ENCODE peak calls at places on chromosome X, in nine cellular contexts. T is GM12878, E is HepG2, X is A549, D is SK-N-SH, S is K562, K is HCT116, A is endothelial cell of umbilical vein, P is H1. O is an unnamed sample.

GRCh38 chrX:46704767-46705386 is 54.0 kb downstream of the SLC9A7 start:
- DNase-seq in S (no peak), P (no peak), E (no peak), T (peak; percentile 83), K (no peak), A (peak; percentile 39), X (no peak), D (no peak), O (peak; percentile 13)

GRCh38 chrX:3548743-3549441 is 164.6 kb downstream of the PRKX start:
- DNase-seq in S (no peak), A (peak; percentile 4), D (peak; percentile 14), E (peak; percentile 0), X (peak; percentile 22), T (no peak), K (peak; percentile 7), P (no peak), O (peak; percentile 64)

GRCh38 chrX:48520976-48521352 is 644 bp upstream of the EBP start:
- DNase-seq in S (peak; percentile 42), X (no peak), D (peak; percentile 37), T (no peak), P (no peak), K (no peak), A (no peak), E (no peak), O (peak; percentile 41)

GRCh38 chrX:97326456-97326855 is 442.7 kb downstream of the RPA4 start:
- DNase-seq in T (peak; percentile 73), D (no peak), X (no peak), S (no peak), K (no peak), E (no peak), A (no peak), P (no peak), O (no peak)

GRCh38 chrX:154486396-154487207 is at the start of gene UBL4A:
- DNase-seq in A (peak; percentile 15), D (peak; percentile 86), S (peak; percentile 69), K (peak; percentile 12), P (peak; percentile 55), E (no peak), X (peak; percentile 26), T (no peak), O (peak; percentile 75)

GRCh38 chrX:123881330-123881729 is 21.5 kb downstream of the XIAP start:
- DNase-seq in D (no peak), P (no peak), K (no peak), E (no peak), X (no peak), T (no peak), S (no peak), A (no peak), O (no peak)

GRCh38 chrX:124433186-124433585 is 86.8 kb downstream of the SH2D1A start:
- DNase-seq in P (no peak), X (no peak), A (no peak), S (no peak), D (no peak), K (no peak), E (no peak), T (no peak), O (no peak)

GRCh38 chrX:40508560-40508959 is 72.2 kb upstream of the ATP6AP2 start:
- DNase-seq in E (no peak), K (no peak), X (no peak), P (no peak), T (no peak), A (no peak), D (no peak), S (no peak), O (no peak)

GRCh38 chrX:40086569-40087335 is 11.0 kb downstream of the BCOR start:
- DNase-seq in K (no peak), X (no peak), D (no peak), A (no peak), T (no peak), E (no peak), S (no peak), P (no peak), O (no peak)

GRCh38 chrX:148593146-148593545 is 92.7 kb downstream of the AFF2 start:
- DNase-seq in X (no peak), T (no peak), P (no peak), A (no peak), E (no peak), S (no peak), K (no peak), D (no peak), O (peak; percentile 60)

GRCh38 chrX:148960060-148960459 is 459.6 kb downstream of the AFF2 start:
- DNase-seq in P (no peak), D (no peak), K (no peak), E (no peak), A (peak; percentile 1), T (no peak), X (no peak), S (no peak), O (no peak)

GRCh38 chrX:12814434-12814833 is 23.2 kb downstream of the PRPS2 start:
- DNase-seq in T (peak; percentile 59), X (peak; percentile 30), P (peak; percentile 43), S (peak; percentile 22), E (peak; percentile 29), K (no peak), A (peak; percentile 65), D (peak; percentile 43), O (peak; percentile 52)

GRCh38 chrX:138710866-138711331 is 618 bp downstream of the FGF13 start:
- DNase-seq in P (peak; percentile 49), S (no peak), E (no peak), K (no peak), T (no peak), A (no peak), X (no peak), D (no peak), O (no peak)
- H3K4me3 ChIP-seq in P (peak overlapping the region; percentile 82), S (no peak overlapping the region), E (no peak overlapping the region), K (no peak overlapping the region), T (no peak overlapping the region), A (no peak overlapping the region), X (peak overlapping the region; percentile 28), D (no peak overlapping the region), O (no peak overlapping the region)

GRCh38 chrX:64580035-64580434 is 184.8 kb upstream of the MTMR8 start:
- DNase-seq in T (no peak), A (no peak), K (no peak), P (peak; percentile 38), X (no peak), E (no peak), S (no peak), D (no peak), O (no peak)
- TF ChIP-seq MAX in T (no peak), A (no peak), K (no peak), P (no peak), X (no peak), E (no peak), S (no peak), D (no peak), O (no peak)

GRCh38 chrX:24025741-24026402 is 1.1 kb downstream of the KLHL15 start:
- DNase-seq in A (peak; percentile 51), T (no peak), E (no peak), K (peak; percentile 24), D (no peak), P (peak; percentile 50), S (no peak), X (peak; percentile 33), O (peak; percentile 60)

GRCh38 chrX:24023972-24024664 is 2.9 kb downstream of the KLHL15 start:
- DNase-seq in P (no peak), A (peak; percentile 49), K (no peak), S (no peak), X (no peak), T (no peak), E (no peak), D (no peak), O (peak; percentile 37)

GRCh38 chrX:24023538-24023937 is 3.4 kb downstream of the KLHL15 start:
- DNase-seq in D (no peak), P (no peak), X (no peak), S (no peak), E (no peak), A (no peak), T (no peak), K (no peak), O (no peak)

GRCh38 chrX:24026403-24026801 is 584 bp downstream of the KLHL15 start:
- DNase-seq in E (no peak), A (peak; percentile 28), S (no peak), T (no peak), X (peak; percentile 40), D (peak; percentile 48), K (no peak), P (no peak), O (peak; percentile 25)

DNA sequence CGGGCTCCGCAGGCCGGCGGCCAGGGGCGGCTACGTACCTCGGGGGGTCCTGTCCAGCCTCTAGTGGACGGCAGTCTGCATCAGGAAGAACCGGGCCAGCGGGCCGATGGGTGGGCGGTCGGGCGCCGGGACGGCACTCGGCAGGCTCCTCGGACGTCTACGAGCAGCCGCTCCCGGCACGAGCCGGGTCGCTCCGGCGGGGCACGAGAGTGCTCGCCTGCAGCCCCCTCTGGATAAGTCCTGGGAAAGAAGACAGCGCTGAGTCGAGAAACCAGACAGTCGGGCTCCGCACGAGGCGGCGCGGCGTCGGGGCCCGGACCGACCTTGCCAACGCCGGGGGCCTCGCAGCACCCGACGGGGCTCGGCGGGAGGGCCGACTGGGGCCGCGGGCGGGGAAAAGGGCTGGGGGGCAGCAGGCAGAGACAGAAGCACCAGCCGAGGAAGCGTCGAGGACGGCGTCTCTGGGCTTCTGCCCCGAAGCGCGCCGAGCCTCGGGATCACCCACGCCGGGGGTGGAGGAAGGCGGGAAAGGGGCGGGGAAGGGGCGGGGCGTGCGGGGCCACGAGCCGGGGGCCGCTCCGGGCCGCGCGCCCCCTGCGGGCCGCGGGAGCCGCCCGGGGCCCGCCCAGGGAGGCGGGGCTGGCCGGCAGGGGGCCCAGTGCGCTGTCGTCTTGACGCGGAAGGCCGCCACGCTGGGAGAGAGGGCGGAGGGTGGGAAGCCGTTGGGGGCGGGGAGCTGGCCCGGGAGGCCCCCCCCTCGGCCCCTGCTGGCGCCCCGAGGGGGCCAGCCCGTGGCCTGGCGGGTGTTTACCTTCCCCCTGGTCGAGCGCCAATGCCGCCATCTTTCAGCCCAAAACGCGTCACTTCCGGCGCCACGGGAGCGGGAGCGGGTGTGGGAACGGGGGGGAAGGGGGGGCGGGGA is 1.9 kb downstream of the KLHL15 start:
- DNase-seq in D (peak; percentile 91), P (peak; percentile 70), K (peak; percentile 60), X (peak; percentile 73), E (peak; percentile 73), S (peak; percentile 89), A (peak; percentile 86), T (peak; percentile 43), O (peak; percentile 93)
- TF ChIP-seq CTCF in D (no peak), P (no peak), K (no peak), X (peak; percentile 44), E (peak; percentile 39), S (peak; percentile 59), A (no peak), T (peak; percentile 5), O (no peak)

DNA sequence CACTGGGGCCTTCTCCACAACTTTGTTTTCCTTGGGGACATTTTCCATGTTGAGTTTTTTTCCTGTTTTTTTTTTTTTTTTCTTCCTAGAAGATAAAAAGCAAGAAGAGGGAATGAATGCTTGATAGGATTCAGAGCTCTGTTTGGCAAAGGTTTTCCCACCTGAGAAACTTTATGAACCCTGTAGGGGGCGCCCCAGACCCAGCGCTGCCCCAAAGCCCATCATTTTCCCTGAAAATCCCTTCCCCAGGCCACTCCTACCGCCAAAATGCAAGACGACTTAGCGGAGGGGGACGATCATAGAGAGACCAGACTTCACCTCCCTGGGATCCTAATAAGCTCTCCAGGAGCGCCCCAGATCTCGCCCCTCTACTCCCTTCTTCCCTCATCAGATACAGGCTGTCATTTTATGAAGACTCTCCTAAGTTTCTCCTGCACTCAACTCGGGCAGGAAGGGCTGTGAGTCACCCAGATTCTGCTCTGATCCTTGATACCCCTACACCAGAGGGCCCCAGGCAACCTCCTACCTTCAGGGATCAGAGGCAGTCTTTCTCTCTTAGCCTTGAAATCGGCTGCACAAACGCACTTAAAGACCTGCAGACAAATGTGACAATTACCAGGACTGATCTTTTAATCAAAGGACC is 1.4 kb downstream of the BEX5 start:
- DNase-seq in D (peak; percentile 16), A (no peak), T (no peak), X (no peak), S (peak; percentile 11), E (no peak), K (no peak), P (peak; percentile 48), O (no peak)
- H3K4me3 ChIP-seq in D (no peak overlapping the region), A (no peak overlapping the region), T (no peak overlapping the region), X (no peak overlapping the region), S (no peak overlapping the region), E (no peak overlapping the region), K (no peak overlapping the region), P (no peak overlapping the region), O (no peak overlapping the region)

O was measured in NB4.